ENCODE peak calls at places on chromosome 6, in nine cellular contexts. B is naive thymus-derived CD8-positive, alpha-beta T cell; U is activated T-helper 17 cell treated with anti-CD3 and anti-CD28 coated beads, Interleukin-2, amount 50 U/mL, for 72 hours; A is sciatic nerve; C is T-cell; G is DND-41; O is left cardiac atrium; Y is left ventricle myocardium superior; L is heart left ventricle. F is an unnamed sample.

GRCh38 chr6:30127238-30128093 is 8.5 kb upstream of the TRIM40 start:
- ATAC-seq in B (no peak), U (no peak), A (peak; percentile 22), C (no peak), G (no peak), O (peak; percentile 37), Y (peak; percentile 29), L (peak; percentile 27), F (peak; percentile 36)

GRCh38 chr6:168165373-168165772 is 86.4 kb upstream of the FRMD1 start:
- ATAC-seq in B (no peak), U (no peak), A (no peak), C (no peak), G (no peak), O (no peak), Y (peak; percentile 72), L (no peak), F (no peak)

GRCh38 chr6:29943053-29943966 is 978 bp downstream of the HLA-A start:
- ATAC-seq in B (no peak), U (peak; percentile 3), A (peak; percentile 8), C (no peak), G (no peak), O (peak; percentile 9), Y (peak; percentile 11), L (no peak), F (peak; percentile 28)

GRCh38 chr6:134272365-134272764 is 45.5 kb downstream of the SGK1 start:
- ATAC-seq in B (peak; percentile 53), U (no peak), A (no peak), C (peak; percentile 77), G (no peak), O (no peak), Y (no peak), L (no peak), F (no peak)

GRCh38 chr6:72916906-72917305 is 295.0 kb downstream of the KCNQ5 start:
- ATAC-seq in B (no peak), U (no peak), A (no peak), C (no peak), G (no peak), O (peak; percentile 48), Y (no peak), L (no peak), F (no peak)

GRCh38 chr6:129251669-129252376 is 368.9 kb downstream of the LAMA2 start:
- ATAC-seq in B (no peak), U (peak; percentile 65), A (peak; percentile 58), C (peak; percentile 40), G (peak; percentile 81), O (peak; percentile 69), Y (peak; percentile 54), L (peak; percentile 30), F (peak; percentile 60)

GRCh38 chr6:11120273-11121005 is 8.9 kb upstream of the ERVFRD-1 start:
- ATAC-seq in B (no peak), U (no peak), A (no peak), C (no peak), G (no peak), O (peak; percentile 19), Y (no peak), L (no peak), F (no peak)

GRCh38 chr6:154606457-154606856 is 96.0 kb upstream of the CNKSR3 start:
- ATAC-seq in B (peak; percentile 91), U (peak; percentile 73), A (peak; percentile 38), C (peak; percentile 71), G (no peak), O (no peak), Y (no peak), L (no peak), F (peak; percentile 92)

GRCh38 chr6:122704086-122704485 is 75.4 kb upstream of the FABP7 start:
- ATAC-seq in B (no peak), U (no peak), A (no peak), C (no peak), G (no peak), O (no peak), Y (no peak), L (no peak), F (no peak)

GRCh38 chr6:118344014-118344670 is 204.0 kb upstream of the PLN start:
- ATAC-seq in B (no peak), U (no peak), A (no peak), C (no peak), G (no peak), O (no peak), Y (no peak), L (no peak), F (no peak)

GRCh38 chr6:134452901-134453300 is 135.0 kb upstream of the SGK1 start:
- ATAC-seq in B (no peak), U (no peak), A (no peak), C (peak; percentile 52), G (no peak), O (no peak), Y (no peak), L (no peak), F (no peak)

GRCh38 chr6:157550114-157550989 is 169.4 kb downstream of the ZDHHC14 start:
- ATAC-seq in B (peak; percentile 37), U (peak; percentile 75), A (no peak), C (peak; percentile 71), G (no peak), O (no peak), Y (no peak), L (no peak), F (peak; percentile 83)

GRCh38 chr6:110620065-110620464 is 143.7 kb upstream of the SLC22A16 start:
- ATAC-seq in B (no peak), U (no peak), A (no peak), C (no peak), G (no peak), O (no peak), Y (no peak), L (no peak), F (no peak)

GRCh38 chr6:40778918-40779317 is 191.8 kb upstream of the LRFN2 start:
- ATAC-seq in B (no peak), U (no peak), A (no peak), C (no peak), G (no peak), O (no peak), Y (no peak), L (no peak), F (no peak)

GRCh38 chr6:1312193-1312443 is 220 bp downstream of the FOXQ1 start:
- ATAC-seq in B (no peak), U (no peak), A (no peak), C (no peak), G (no peak), O (peak; percentile 12), Y (no peak), L (no peak), F (no peak)

GRCh38 chr6:142822383-142822782 is 122.6 kb downstream of the HIVEP2 start:
- ATAC-seq in B (no peak), U (peak; percentile 67), A (no peak), C (peak; percentile 34), G (no peak), O (no peak), Y (no peak), L (no peak), F (peak; percentile 70)

GRCh38 chr6:125749864-125750691 is 646 bp downstream of the HEY2 start:
- ATAC-seq in B (no peak), U (no peak), A (no peak), C (no peak), G (no peak), O (peak; percentile 12), Y (peak; percentile 21), L (peak; percentile 2), F (no peak)